ENCODE peak calls at places on chromosomes 13 and 19, in four cellular contexts. One of them, this sample, is unnamed.

GRCh38 chr19:58001895-58002369 is 688 bp downstream of the ZNF606 start:
- DNase-seq in hepatocyte: no peak
- DNase-seq in H54: no peak
- DNase-seq in H9: no peak
- DNase-seq in this sample: no peak

GRCh38 chr13:99985243-99985874 is 3.8 kb downstream of the ZIC2 start:
- DNase-seq in H54: no peak
- DNase-seq in H9: peak; percentile 65
- DNase-seq in hepatocyte: peak; percentile 22
- DNase-seq in this sample: peak; percentile 5

GRCh38 chr19:46813570-46814358 is 25.4 kb upstream of the SLC1A5 start:
- DNase-seq in hepatocyte: no peak
- DNase-seq in H54: no peak
- DNase-seq in H9: no peak
- DNase-seq in this sample: peak; percentile 86

GRCh38 chr19:38429055-38429810 is 3.2 kb upstream of the RASGRP4 start:
- DNase-seq in hepatocyte: no peak
- DNase-seq in H9: no peak
- DNase-seq in H54: no peak
- DNase-seq in this sample: no peak

GRCh38 chr19:44512326-44513298 is 12.3 kb upstream of the ZNF180 start:
- DNase-seq in H54: peak; percentile 69
- DNase-seq in H9: peak; percentile 80
- DNase-seq in hepatocyte: peak; percentile 32
- DNase-seq in this sample: peak; percentile 81

GRCh38 chr19:42412661-42413076 is 14.5 kb downstream of the LIPE start:
- DNase-seq in H54: no peak
- DNase-seq in H9: no peak
- DNase-seq in hepatocyte: no peak
- DNase-seq in this sample: no peak

GRCh38 chr19:48698046-48698445 is 2.3 kb downstream of the FUT2 start:
- DNase-seq in hepatocyte: no peak
- DNase-seq in H9: no peak
- DNase-seq in H54: peak; percentile 65
- DNase-seq in this sample: no peak

GRCh38 chr19:39310558-39311311 is 9.9 kb downstream of the LRFN1 start:
- DNase-seq in hepatocyte: no peak
- DNase-seq in H9: peak; percentile 78
- DNase-seq in H54: no peak
- DNase-seq in this sample: no peak

GRCh38 chr13:98447881-98448641 is 128.8 kb downstream of the STK24 start:
- DNase-seq in hepatocyte: peak; percentile 48
- DNase-seq in H54: no peak
- DNase-seq in H9: peak; percentile 76
- DNase-seq in this sample: peak; percentile 57

GRCh38 chr19:55178781-55179569 is 1.1 kb downstream of the SYT5 start:
- DNase-seq in H9: peak; percentile 92
- DNase-seq in H54: peak; percentile 90
- DNase-seq in hepatocyte: peak; percentile 89
- DNase-seq in this sample: peak; percentile 97

GRCh38 chr13:83879431-83880171 is 2.7 kb downstream of the SLITRK1 start:
- DNase-seq in H54: no peak
- DNase-seq in hepatocyte: peak; percentile 5
- DNase-seq in H9: peak; percentile 39
- DNase-seq in this sample: no peak

GRCh38 chr13:110493161-110493593 is 68.3 kb downstream of the RAB20 start:
- DNase-seq in hepatocyte: no peak
- DNase-seq in H9: no peak
- DNase-seq in H54: no peak
- DNase-seq in this sample: no peak

GRCh38 chr13:24165746-24166145 is 5.2 kb downstream of the SPATA13 start:
- DNase-seq in H9: no peak
- DNase-seq in H54: no peak
- DNase-seq in hepatocyte: no peak
- DNase-seq in this sample: no peak

GRCh38 chr19:43372462-43372861 is 19.0 kb downstream of the CD177 start:
- DNase-seq in H54: no peak
- DNase-seq in H9: no peak
- DNase-seq in hepatocyte: no peak
- DNase-seq in this sample: no peak

GRCh38 chr19:17125728-17126677 is 50.4 kb downstream of the MYO9B start:
- DNase-seq in H54: no peak
- DNase-seq in hepatocyte: no peak
- DNase-seq in H9: no peak
- DNase-seq in this sample: no peak

GRCh38 chr13:100398360-100398759 is 190.2 kb downstream of the GGACT start:
- DNase-seq in H54: no peak
- DNase-seq in H9: no peak
- DNase-seq in hepatocyte: no peak
- DNase-seq in this sample: no peak

GRCh38 chr13:97142452-97142851 is 79.7 kb upstream of the MBNL2 start:
- DNase-seq in H9: peak; percentile 52
- DNase-seq in hepatocyte: peak; percentile 67
- DNase-seq in H54: peak; percentile 64
- DNase-seq in this sample: peak; percentile 46

GRCh38 chr13:99224019-99224418 is 23.4 kb downstream of the UBAC2 start:
- DNase-seq in hepatocyte: no peak
- DNase-seq in H9: no peak
- DNase-seq in H54: no peak
- DNase-seq in this sample: no peak

GRCh38 chr19:16807416-16808274 is 21.6 kb upstream of the SIN3B start:
- DNase-seq in H54: no peak
- DNase-seq in H9: no peak
- DNase-seq in hepatocyte: no peak
- DNase-seq in this sample: no peak

GRCh38 chr13:23588576-23589141 is 18.4 kb downstream of the TNFRSF19 start:
- DNase-seq in H9: no peak
- DNase-seq in hepatocyte: no peak
- DNase-seq in H54: no peak
- DNase-seq in this sample: no peak

GRCh38 chr19:42335374-42335936 is 10.0 kb downstream of the MEGF8 start:
- DNase-seq in H54: no peak
- DNase-seq in hepatocyte: no peak
- DNase-seq in H9: no peak
- DNase-seq in this sample: no peak

GRCh38 chr19:29667941-29668340 is 2.7 kb downstream of the PLEKHF1 start:
- DNase-seq in hepatocyte: no peak
- DNase-seq in H9: no peak
- DNase-seq in H54: no peak
- DNase-seq in this sample: no peak

GRCh38 chr19:18488838-18489626 is 32.8 kb downstream of the ELL start:
- DNase-seq in hepatocyte: peak; percentile 77
- DNase-seq in H54: no peak
- DNase-seq in H9: peak; percentile 78
- DNase-seq in this sample: peak; percentile 36

GRCh38 chr13:99321709-99322108 is 14.5 kb upstream of the GPR183 start:
- DNase-seq in H9: no peak
- DNase-seq in hepatocyte: no peak
- DNase-seq in H54: no peak
- DNase-seq in this sample: no peak

GRCh38 chr13:95235944-95236343 is 65.3 kb downstream of the ABCC4 start:
- DNase-seq in hepatocyte: no peak
- DNase-seq in H54: no peak
- DNase-seq in H9: no peak
- DNase-seq in this sample: peak; percentile 38